ENCODE peak calls at places on chromosome 9, in four cellular contexts. J, F, E and P are unnamed samples.

GRCh38 chr9:12463641-12464040 is 229.5 kb upstream of the TYRP1 start:
- DNase-seq in F (no peak), J (no peak), E (no peak), P (no peak)

GRCh38 chr9:14993061-14993800 is 83.0 kb upstream of the FREM1 start:
- DNase-seq in F (peak; percentile 10), J (peak; percentile 73), E (no peak), P (peak; percentile 46)

GRCh38 chr9:134189475-134190231 is 25.3 kb upstream of the RNU6ATAC start:
- DNase-seq in E (no peak), F (no peak), J (no peak), P (no peak)

GRCh38 chr9:34457266-34458012 is 931 bp downstream of the FAM219A start:
- DNase-seq in J (peak; percentile 37), E (no peak), F (peak; percentile 6), P (no peak)

GRCh38 chr9:70093095-70093494 is 49.4 kb downstream of the MAMDC2 start:
- DNase-seq in J (no peak), E (no peak), F (no peak), P (no peak)

GRCh38 chr9:10701906-10702305 is 89.1 kb upstream of the PTPRD start:
- DNase-seq in F (no peak), E (no peak), J (no peak), P (no peak)

GRCh38 chr9:137672907-137673791 is 54.3 kb downstream of the EHMT1 start:
- DNase-seq in J (no peak), E (peak; percentile 32), F (peak; percentile 29), P (peak; percentile 33)

GRCh38 chr9:110320651-110321050 is 17.0 kb downstream of the TXNDC8 start:
- DNase-seq in J (no peak), E (no peak), F (no peak), P (no peak)

GRCh38 chr9:99635032-99635431 is 186.7 kb upstream of the NR4A3 start:
- DNase-seq in J (no peak), E (no peak), F (no peak), P (no peak)

GRCh38 chr9:5421163-5421562 is 16.6 kb downstream of the PLGRKT start:
- DNase-seq in F (no peak), J (no peak), E (no peak), P (no peak)

GRCh38 chr9:115786321-115786720 is 367.3 kb upstream of the PAPPA start:
- DNase-seq in J (no peak), F (no peak), E (no peak), P (no peak)

GRCh38 chr9:92547356-92547755 is 11.6 kb upstream of the ECM2 start:
- DNase-seq in F (no peak), J (no peak), E (no peak), P (no peak)

GRCh38 chr9:19486803-19487202 is 78.0 kb downstream of the ACER2 start:
- DNase-seq in J (no peak), F (no peak), E (no peak), P (no peak)

GRCh38 chr9:130555968-130556367 is 23.4 kb upstream of the FUBP3 start:
- DNase-seq in F (no peak), E (no peak), J (no peak), P (no peak)

GRCh38 chr9:98172604-98173003 is 19.8 kb downstream of the CORO2A start:
- DNase-seq in F (no peak), J (no peak), E (no peak), P (no peak)

GRCh38 chr9:21096172-21096900 is 18.6 kb upstream of the IFNB1 start:
- DNase-seq in E (peak; percentile 33), F (peak; percentile 17), J (no peak), P (no peak)

GRCh38 chr9:91917436-91917835 is 32.6 kb downstream of the ROR2 start:
- DNase-seq in J (no peak), F (no peak), E (no peak), P (no peak)

GRCh38 chr9:83707518-83707767 is 315 bp downstream of the UBQLN1 start:
- DNase-seq in F (no peak), E (no peak), J (no peak), P (no peak)

GRCh38 chr9:75754090-75754489 is 136.4 kb upstream of the PCSK5 start:
- DNase-seq in J (no peak), F (no peak), E (no peak), P (no peak)

GRCh38 chr9:110036286-110036685 is 171.7 kb downstream of the C9orf152 start:
- DNase-seq in E (no peak), F (no peak), J (no peak), P (no peak)

GRCh38 chr9:37468620-37469019 is 3.4 kb upstream of the ZBTB5 start:
- DNase-seq in J (no peak), F (no peak), E (no peak), P (no peak)

GRCh38 chr9:21709464-21710058 is 92.9 kb upstream of the MTAP start:
- DNase-seq in E (no peak), F (peak; percentile 49), J (peak; percentile 69), P (peak; percentile 54)

GRCh38 chr9:76987594-76988200 is 31.8 kb upstream of the FOXB2 start:
- DNase-seq in J (peak; percentile 8), E (no peak), F (no peak), P (peak; percentile 12)

GRCh38 chr9:4359016-4359415 is 59.1 kb upstream of the GLIS3 start:
- DNase-seq in E (no peak), J (no peak), F (no peak), P (no peak)

GRCh38 chr9:34124103-34124502 is 2.4 kb downstream of the DCAF12 start:
- DNase-seq in F (no peak), E (no peak), J (no peak), P (no peak)

GRCh38 chr9:137825324-137825991 is 52.1 kb upstream of the CACNA1B start:
- DNase-seq in J (no peak), E (no peak), F (no peak), P (no peak)

GRCh38 chr9:69176446-69177135 is 2.5 kb downstream of the TJP2 start:
- DNase-seq in E (no peak), F (no peak), J (no peak), P (no peak)

GRCh38 chr9:36956908-36957307 is 77.2 kb downstream of the PAX5 start:
- DNase-seq in J (no peak), F (no peak), E (no peak), P (no peak)

GRCh38 chr9:18327106-18327505 is 146.8 kb upstream of the ADAMTSL1 start:
- DNase-seq in J (no peak), F (no peak), E (no peak), P (no peak)

GRCh38 chr9:115593587-115594091 is 475.7 kb upstream of the TNC start:
- DNase-seq in E (no peak), F (no peak), J (peak; percentile 11), P (no peak)

GRCh38 chr9:35763803-35764202 is 9.7 kb upstream of the MSMP start:
- DNase-seq in F (no peak), E (no peak), J (no peak), P (no peak)

GRCh38 chr9:134136117-134136996 is 475 bp downstream of the WDR5 start:
- DNase-seq in E (no peak), F (no peak), J (peak; percentile 23), P (no peak)

GRCh38 chr9:121445986-121446385 is 53.7 kb downstream of the GGTA1 start:
- DNase-seq in F (no peak), E (no peak), J (no peak), P (no peak)